ENCODE peak calls at places on chromosomes 11 and 22, in ten cellular contexts. One of them, this sample, is unnamed.

GRCh38 chr11:64516226-64516625 is 74.8 kb upstream of the SLC22A12 start:
- DNase-seq in NCI-H1436: no peak
- DNase-seq in Ammon's horn: no peak
- DNase-seq in amniotic stem cell: no peak
- DNase-seq in CD8-positive, alpha-beta memory T cell: no peak
- DNase-seq in NCI-H187: no peak
- DNase-seq in LoVo: no peak
- DNase-seq in sigmoid colon: no peak
- DNase-seq in fibroblast of pulmonary artery: no peak
- DNase-seq in pons: no peak
- DNase-seq in this sample: no peak

GRCh38 chr11:112016088-112016764 is 9.0 kb upstream of the DLAT start:
- DNase-seq in NCI-H1436: no peak
- DNase-seq in Ammon's horn: no peak
- DNase-seq in amniotic stem cell: no peak
- DNase-seq in CD8-positive, alpha-beta memory T cell: no peak
- DNase-seq in NCI-H187: no peak
- DNase-seq in LoVo: no peak
- DNase-seq in sigmoid colon: no peak
- DNase-seq in fibroblast of pulmonary artery: peak; percentile 48
- DNase-seq in pons: no peak
- DNase-seq in this sample: no peak

GRCh38 chr11:32050256-32050655 is 40.6 kb upstream of the RCN1 start:
- DNase-seq in NCI-H1436: no peak
- DNase-seq in Ammon's horn: no peak
- DNase-seq in amniotic stem cell: no peak
- DNase-seq in CD8-positive, alpha-beta memory T cell: no peak
- DNase-seq in NCI-H187: no peak
- DNase-seq in LoVo: no peak
- DNase-seq in sigmoid colon: no peak
- DNase-seq in fibroblast of pulmonary artery: no peak
- DNase-seq in pons: no peak
- DNase-seq in this sample: no peak

GRCh38 chr22:37815593-37815992 is 7.6 kb upstream of the GALR3 start:
- DNase-seq in NCI-H1436: no peak
- DNase-seq in Ammon's horn: no peak
- DNase-seq in amniotic stem cell: no peak
- DNase-seq in CD8-positive, alpha-beta memory T cell: no peak
- DNase-seq in NCI-H187: no peak
- DNase-seq in LoVo: no peak
- DNase-seq in sigmoid colon: no peak
- DNase-seq in fibroblast of pulmonary artery: no peak
- DNase-seq in pons: no peak
- DNase-seq in this sample: no peak

GRCh38 chr11:101880208-101880607 is 34.6 kb upstream of the CEP126 start:
- DNase-seq in NCI-H1436: peak; percentile 12
- DNase-seq in Ammon's horn: no peak
- DNase-seq in amniotic stem cell: peak; percentile 34
- DNase-seq in CD8-positive, alpha-beta memory T cell: no peak
- DNase-seq in NCI-H187: no peak
- DNase-seq in LoVo: peak; percentile 42
- DNase-seq in sigmoid colon: no peak
- DNase-seq in fibroblast of pulmonary artery: peak; percentile 86
- DNase-seq in pons: no peak
- DNase-seq in this sample: no peak

GRCh38 chr11:27913650-27914049 is 194.3 kb downstream of the KIF18A start:
- DNase-seq in NCI-H1436: no peak
- DNase-seq in Ammon's horn: peak; percentile 5
- DNase-seq in amniotic stem cell: no peak
- DNase-seq in CD8-positive, alpha-beta memory T cell: no peak
- DNase-seq in NCI-H187: no peak
- DNase-seq in LoVo: no peak
- DNase-seq in sigmoid colon: no peak
- DNase-seq in fibroblast of pulmonary artery: peak; percentile 57
- DNase-seq in pons: no peak
- DNase-seq in this sample: no peak

GRCh38 chr11:31237819-31238771 is 131.4 kb downstream of the DCDC1 start:
- DNase-seq in NCI-H1436: no peak
- DNase-seq in Ammon's horn: peak; percentile 18
- DNase-seq in amniotic stem cell: no peak
- DNase-seq in CD8-positive, alpha-beta memory T cell: no peak
- DNase-seq in NCI-H187: no peak
- DNase-seq in LoVo: no peak
- DNase-seq in sigmoid colon: no peak
- DNase-seq in fibroblast of pulmonary artery: peak; percentile 27
- DNase-seq in pons: no peak
- DNase-seq in this sample: no peak

GRCh38 chr11:103109818-103110388 is 677 bp downstream of the DYNC2H1 start:
- DNase-seq in NCI-H1436: no peak
- DNase-seq in Ammon's horn: no peak
- DNase-seq in amniotic stem cell: no peak
- DNase-seq in CD8-positive, alpha-beta memory T cell: no peak
- DNase-seq in NCI-H187: no peak
- DNase-seq in LoVo: no peak
- DNase-seq in sigmoid colon: no peak
- DNase-seq in fibroblast of pulmonary artery: no peak
- DNase-seq in pons: no peak
- DNase-seq in this sample: no peak

GRCh38 chr11:57156928-57157327 is 24.8 kb upstream of the LRRC55 start:
- DNase-seq in NCI-H1436: no peak
- DNase-seq in Ammon's horn: no peak
- DNase-seq in amniotic stem cell: no peak
- DNase-seq in CD8-positive, alpha-beta memory T cell: no peak
- DNase-seq in NCI-H187: no peak
- DNase-seq in LoVo: no peak
- DNase-seq in sigmoid colon: no peak
- DNase-seq in fibroblast of pulmonary artery: no peak
- DNase-seq in pons: no peak
- DNase-seq in this sample: no peak

GRCh38 chr11:18106688-18107087 is 806 bp upstream of the SAAL1 start:
- DNase-seq in NCI-H1436: no peak
- DNase-seq in Ammon's horn: no peak
- DNase-seq in amniotic stem cell: no peak
- DNase-seq in CD8-positive, alpha-beta memory T cell: no peak
- DNase-seq in NCI-H187: no peak
- DNase-seq in LoVo: no peak
- DNase-seq in sigmoid colon: no peak
- DNase-seq in fibroblast of pulmonary artery: no peak
- DNase-seq in pons: no peak
- DNase-seq in this sample: no peak

GRCh38 chr11:109772846-109773400 is 320.3 kb upstream of the ZC3H12C start:
- DNase-seq in NCI-H1436: peak; percentile 48
- DNase-seq in Ammon's horn: peak; percentile 62
- DNase-seq in amniotic stem cell: no peak
- DNase-seq in CD8-positive, alpha-beta memory T cell: no peak
- DNase-seq in NCI-H187: peak; percentile 43
- DNase-seq in LoVo: no peak
- DNase-seq in sigmoid colon: no peak
- DNase-seq in fibroblast of pulmonary artery: no peak
- DNase-seq in pons: peak; percentile 22
- DNase-seq in this sample: no peak

GRCh38 chr22:28728621-28729313 is 12.9 kb downstream of the CHEK2 start:
- DNase-seq in NCI-H1436: no peak
- DNase-seq in Ammon's horn: no peak
- DNase-seq in amniotic stem cell: no peak
- DNase-seq in CD8-positive, alpha-beta memory T cell: no peak
- DNase-seq in NCI-H187: no peak
- DNase-seq in LoVo: no peak
- DNase-seq in sigmoid colon: no peak
- DNase-seq in fibroblast of pulmonary artery: peak; percentile 41
- DNase-seq in pons: no peak
- DNase-seq in this sample: no peak

GRCh38 chr22:47282851-47283250 is 520.4 kb downstream of the TBC1D22A start:
- DNase-seq in NCI-H1436: no peak
- DNase-seq in Ammon's horn: no peak
- DNase-seq in amniotic stem cell: no peak
- DNase-seq in CD8-positive, alpha-beta memory T cell: no peak
- DNase-seq in NCI-H187: no peak
- DNase-seq in LoVo: no peak
- DNase-seq in sigmoid colon: no peak
- DNase-seq in fibroblast of pulmonary artery: no peak
- DNase-seq in pons: no peak
- DNase-seq in this sample: no peak

GRCh38 chr22:50530280-50530856 is 556 bp upstream of the TYMP start:
- DNase-seq in NCI-H1436: no peak
- DNase-seq in Ammon's horn: no peak
- DNase-seq in amniotic stem cell: no peak
- DNase-seq in CD8-positive, alpha-beta memory T cell: no peak
- DNase-seq in NCI-H187: no peak
- DNase-seq in LoVo: peak; percentile 81
- DNase-seq in sigmoid colon: peak; percentile 93
- DNase-seq in fibroblast of pulmonary artery: peak; percentile 88
- DNase-seq in pons: no peak
- DNase-seq in this sample: peak; percentile 41

GRCh38 chr11:76610871-76611475 is 59.6 kb downstream of the LRRC32 start:
- DNase-seq in NCI-H1436: no peak
- DNase-seq in Ammon's horn: no peak
- DNase-seq in amniotic stem cell: no peak
- DNase-seq in CD8-positive, alpha-beta memory T cell: no peak
- DNase-seq in NCI-H187: peak; percentile 40
- DNase-seq in LoVo: no peak
- DNase-seq in sigmoid colon: peak; percentile 66
- DNase-seq in fibroblast of pulmonary artery: no peak
- DNase-seq in pons: no peak
- DNase-seq in this sample: no peak

GRCh38 chr22:27766679-27767078 is 34.9 kb downstream of the MN1 start:
- DNase-seq in NCI-H1436: no peak
- DNase-seq in Ammon's horn: no peak
- DNase-seq in amniotic stem cell: no peak
- DNase-seq in CD8-positive, alpha-beta memory T cell: no peak
- DNase-seq in NCI-H187: no peak
- DNase-seq in LoVo: no peak
- DNase-seq in sigmoid colon: no peak
- DNase-seq in fibroblast of pulmonary artery: no peak
- DNase-seq in pons: no peak
- DNase-seq in this sample: no peak

GRCh38 chr11:78416285-78417174 is 1.1 kb downstream of the GAB2 start:
- DNase-seq in NCI-H1436: peak; percentile 80
- DNase-seq in Ammon's horn: peak; percentile 88
- DNase-seq in amniotic stem cell: peak; percentile 81
- DNase-seq in CD8-positive, alpha-beta memory T cell: peak; percentile 67
- DNase-seq in NCI-H187: peak; percentile 75
- DNase-seq in LoVo: peak; percentile 82
- DNase-seq in sigmoid colon: peak; percentile 95
- DNase-seq in fibroblast of pulmonary artery: peak; percentile 92
- DNase-seq in pons: peak; percentile 91
- DNase-seq in this sample: peak; percentile 64

GRCh38 chr22:44449061-44449682 is 48.9 kb downstream of the RTL6 start:
- DNase-seq in NCI-H1436: no peak
- DNase-seq in Ammon's horn: no peak
- DNase-seq in amniotic stem cell: peak; percentile 84
- DNase-seq in CD8-positive, alpha-beta memory T cell: no peak
- DNase-seq in NCI-H187: no peak
- DNase-seq in LoVo: no peak
- DNase-seq in sigmoid colon: no peak
- DNase-seq in fibroblast of pulmonary artery: peak; percentile 86
- DNase-seq in pons: no peak
- DNase-seq in this sample: no peak

GRCh38 chr22:49519117-49519737 is 308.4 kb downstream of the BRD1 start:
- DNase-seq in NCI-H1436: no peak
- DNase-seq in Ammon's horn: no peak
- DNase-seq in amniotic stem cell: no peak
- DNase-seq in CD8-positive, alpha-beta memory T cell: no peak
- DNase-seq in NCI-H187: no peak
- DNase-seq in LoVo: no peak
- DNase-seq in sigmoid colon: no peak
- DNase-seq in fibroblast of pulmonary artery: no peak
- DNase-seq in pons: no peak
- DNase-seq in this sample: no peak

GRCh38 chr11:88131764-88132470 is 43.3 kb downstream of the RAB38 start:
- DNase-seq in NCI-H1436: no peak
- DNase-seq in Ammon's horn: no peak
- DNase-seq in amniotic stem cell: no peak
- DNase-seq in CD8-positive, alpha-beta memory T cell: no peak
- DNase-seq in NCI-H187: no peak
- DNase-seq in LoVo: no peak
- DNase-seq in sigmoid colon: no peak
- DNase-seq in fibroblast of pulmonary artery: no peak
- DNase-seq in pons: no peak
- DNase-seq in this sample: peak; percentile 40

GRCh38 chr22:37310075-37310606 is 27.8 kb downstream of the CYTH4 start:
- DNase-seq in NCI-H1436: no peak
- DNase-seq in Ammon's horn: no peak
- DNase-seq in amniotic stem cell: no peak
- DNase-seq in CD8-positive, alpha-beta memory T cell: no peak
- DNase-seq in NCI-H187: no peak
- DNase-seq in LoVo: no peak
- DNase-seq in sigmoid colon: no peak
- DNase-seq in fibroblast of pulmonary artery: no peak
- DNase-seq in pons: no peak
- DNase-seq in this sample: no peak

GRCh38 chr11:35146074-35146521 is 7.1 kb downstream of the CD44 start:
- DNase-seq in NCI-H1436: no peak
- DNase-seq in Ammon's horn: no peak
- DNase-seq in amniotic stem cell: no peak
- DNase-seq in CD8-positive, alpha-beta memory T cell: no peak
- DNase-seq in NCI-H187: no peak
- DNase-seq in LoVo: no peak
- DNase-seq in sigmoid colon: no peak
- DNase-seq in fibroblast of pulmonary artery: no peak
- DNase-seq in pons: no peak
- DNase-seq in this sample: peak; percentile 51

GRCh38 chr11:61531033-61531432 is 22.5 kb downstream of the LRRC10B start:
- DNase-seq in NCI-H1436: no peak
- DNase-seq in Ammon's horn: no peak
- DNase-seq in amniotic stem cell: no peak
- DNase-seq in CD8-positive, alpha-beta memory T cell: no peak
- DNase-seq in NCI-H187: no peak
- DNase-seq in LoVo: no peak
- DNase-seq in sigmoid colon: no peak
- DNase-seq in fibroblast of pulmonary artery: no peak
- DNase-seq in pons: no peak
- DNase-seq in this sample: no peak

GRCh38 chr11:104891135-104891534 is 7.1 kb downstream of the CASP12 start:
- DNase-seq in NCI-H1436: no peak
- DNase-seq in Ammon's horn: no peak
- DNase-seq in amniotic stem cell: no peak
- DNase-seq in CD8-positive, alpha-beta memory T cell: no peak
- DNase-seq in NCI-H187: no peak
- DNase-seq in LoVo: no peak
- DNase-seq in sigmoid colon: no peak
- DNase-seq in fibroblast of pulmonary artery: peak; percentile 3
- DNase-seq in pons: no peak
- DNase-seq in this sample: no peak

GRCh38 chr11:17683378-17684161 is 35.8 kb upstream of the MYOD1 start:
- DNase-seq in NCI-H1436: no peak
- DNase-seq in Ammon's horn: no peak
- DNase-seq in amniotic stem cell: peak; percentile 26
- DNase-seq in CD8-positive, alpha-beta memory T cell: no peak
- DNase-seq in NCI-H187: no peak
- DNase-seq in LoVo: peak; percentile 32
- DNase-seq in sigmoid colon: no peak
- DNase-seq in fibroblast of pulmonary artery: peak; percentile 48
- DNase-seq in pons: no peak
- DNase-seq in this sample: no peak

GRCh38 chr11:2927851-2928604 is 1.2 kb downstream of the PHLDA2 start:
- DNase-seq in NCI-H1436: no peak
- DNase-seq in Ammon's horn: no peak
- DNase-seq in amniotic stem cell: no peak
- DNase-seq in CD8-positive, alpha-beta memory T cell: no peak
- DNase-seq in NCI-H187: no peak
- DNase-seq in LoVo: peak; percentile 57
- DNase-seq in sigmoid colon: no peak
- DNase-seq in fibroblast of pulmonary artery: peak; percentile 29
- DNase-seq in pons: no peak
- DNase-seq in this sample: no peak

GRCh38 chr11:63999349-64000025 is 13.2 kb downstream of the OTUB1 start:
- DNase-seq in NCI-H1436: no peak
- DNase-seq in Ammon's horn: no peak
- DNase-seq in amniotic stem cell: no peak
- DNase-seq in CD8-positive, alpha-beta memory T cell: peak; percentile 41
- DNase-seq in NCI-H187: peak; percentile 74
- DNase-seq in LoVo: no peak
- DNase-seq in sigmoid colon: peak; percentile 86
- DNase-seq in fibroblast of pulmonary artery: peak; percentile 26
- DNase-seq in pons: no peak
- DNase-seq in this sample: peak; percentile 32

GRCh38 chr11:33317662-33318061 is 60.5 kb downstream of the HIPK3 start:
- DNase-seq in NCI-H1436: no peak
- DNase-seq in Ammon's horn: no peak
- DNase-seq in amniotic stem cell: no peak
- DNase-seq in CD8-positive, alpha-beta memory T cell: no peak
- DNase-seq in NCI-H187: no peak
- DNase-seq in LoVo: no peak
- DNase-seq in sigmoid colon: no peak
- DNase-seq in fibroblast of pulmonary artery: no peak
- DNase-seq in pons: no peak
- DNase-seq in this sample: no peak